ENCODE peak calls at places on chromosomes 16 and 17, in nine cellular contexts. One of them, this sample, is unnamed.

GRCh38 chr16:24088767-24089166 is 167.4 kb upstream of the CACNG3 start:
- DNase-seq in heart right ventricle: no peak
- DNase-seq in BE2C: no peak
- DNase-seq in upper lobe of right lung: no peak
- DNase-seq in Peyer's patch: no peak
- DNase-seq in PC-3: no peak
- DNase-seq in IMR-90: no peak
- DNase-seq in heart left ventricle: no peak
- DNase-seq in left ventricle myocardium inferior: no peak
- DNase-seq in this sample: no peak

GRCh38 chr17:48646183-48647102 is 20.3 kb upstream of the HOXB9 start:
- DNase-seq in BE2C: no peak
- DNase-seq in IMR-90: no peak
- DNase-seq in Peyer's patch: peak; percentile 88
- DNase-seq in heart right ventricle: no peak
- DNase-seq in PC-3: no peak
- DNase-seq in left ventricle myocardium inferior: no peak
- DNase-seq in upper lobe of right lung: no peak
- DNase-seq in heart left ventricle: no peak
- DNase-seq in this sample: no peak

GRCh38 chr17:38429476-38430100 is 1.3 kb downstream of the ARHGAP23 start:
- DNase-seq in IMR-90: no peak
- DNase-seq in BE2C: no peak
- DNase-seq in Peyer's patch: no peak
- DNase-seq in upper lobe of right lung: no peak
- DNase-seq in heart right ventricle: no peak
- DNase-seq in heart left ventricle: no peak
- DNase-seq in PC-3: no peak
- DNase-seq in left ventricle myocardium inferior: no peak
- DNase-seq in this sample: no peak

GRCh38 chr17:2438823-2439222 is 38.0 kb upstream of the MNT start:
- DNase-seq in heart left ventricle: no peak
- DNase-seq in IMR-90: peak; percentile 88
- DNase-seq in PC-3: no peak
- DNase-seq in heart right ventricle: no peak
- DNase-seq in left ventricle myocardium inferior: no peak
- DNase-seq in BE2C: no peak
- DNase-seq in upper lobe of right lung: no peak
- DNase-seq in Peyer's patch: no peak
- DNase-seq in this sample: no peak

GRCh38 chr16:14181371-14182050 is 110.4 kb downstream of the MRTFB start:
- DNase-seq in heart left ventricle: no peak
- DNase-seq in PC-3: peak; percentile 86
- DNase-seq in heart right ventricle: no peak
- DNase-seq in left ventricle myocardium inferior: no peak
- DNase-seq in upper lobe of right lung: no peak
- DNase-seq in BE2C: no peak
- DNase-seq in IMR-90: peak; percentile 89
- DNase-seq in Peyer's patch: no peak
- DNase-seq in this sample: no peak

GRCh38 chr17:31754239-31754945 is 104.7 kb downstream of the COPRS start:
- DNase-seq in heart right ventricle: no peak
- DNase-seq in heart left ventricle: no peak
- DNase-seq in BE2C: no peak
- DNase-seq in upper lobe of right lung: no peak
- DNase-seq in PC-3: peak; percentile 50
- DNase-seq in IMR-90: peak; percentile 99
- DNase-seq in Peyer's patch: no peak
- DNase-seq in left ventricle myocardium inferior: no peak
- DNase-seq in this sample: no peak

GRCh38 chr17:66954632-66955031 is 9.9 kb upstream of the CACNG4 start:
- DNase-seq in BE2C: no peak
- DNase-seq in upper lobe of right lung: no peak
- DNase-seq in PC-3: no peak
- DNase-seq in IMR-90: no peak
- DNase-seq in left ventricle myocardium inferior: no peak
- DNase-seq in Peyer's patch: no peak
- DNase-seq in heart left ventricle: no peak
- DNase-seq in heart right ventricle: no peak
- DNase-seq in this sample: no peak

GRCh38 chr17:7834554-7834890 is 505 bp downstream of the KDM6B start:
- DNase-seq in IMR-90: no peak
- DNase-seq in upper lobe of right lung: peak; percentile 91
- DNase-seq in heart right ventricle: peak; percentile 71
- DNase-seq in PC-3: no peak
- DNase-seq in left ventricle myocardium inferior: peak; percentile 76
- DNase-seq in Peyer's patch: peak; percentile 88
- DNase-seq in heart left ventricle: peak; percentile 77
- DNase-seq in BE2C: no peak
- DNase-seq in this sample: peak; percentile 58

GRCh38 chr16:11629071-11630030 is 38.9 kb upstream of the SNN start:
- DNase-seq in IMR-90: peak; percentile 41
- DNase-seq in BE2C: no peak
- DNase-seq in Peyer's patch: no peak
- DNase-seq in left ventricle myocardium inferior: peak; percentile 41
- DNase-seq in PC-3: no peak
- DNase-seq in heart left ventricle: peak; percentile 57
- DNase-seq in upper lobe of right lung: no peak
- DNase-seq in heart right ventricle: peak; percentile 48
- DNase-seq in this sample: no peak

GRCh38 chr16:81216706-81217105 is 21.8 kb upstream of the BCO1 start:
- DNase-seq in upper lobe of right lung: no peak
- DNase-seq in left ventricle myocardium inferior: no peak
- DNase-seq in heart left ventricle: no peak
- DNase-seq in Peyer's patch: no peak
- DNase-seq in heart right ventricle: no peak
- DNase-seq in BE2C: no peak
- DNase-seq in PC-3: no peak
- DNase-seq in IMR-90: no peak
- DNase-seq in this sample: no peak

GRCh38 chr16:83906690-83907089 is 7.8 kb downstream of the MLYCD start:
- DNase-seq in heart left ventricle: no peak
- DNase-seq in PC-3: no peak
- DNase-seq in IMR-90: peak; percentile 31
- DNase-seq in upper lobe of right lung: no peak
- DNase-seq in heart right ventricle: no peak
- DNase-seq in left ventricle myocardium inferior: no peak
- DNase-seq in BE2C: no peak
- DNase-seq in Peyer's patch: no peak
- DNase-seq in this sample: no peak

GRCh38 chr17:29143894-29144293 is 36.3 kb downstream of the MYO18A start:
- DNase-seq in Peyer's patch: peak; percentile 52
- DNase-seq in heart right ventricle: no peak
- DNase-seq in PC-3: peak; percentile 37
- DNase-seq in heart left ventricle: no peak
- DNase-seq in upper lobe of right lung: no peak
- DNase-seq in IMR-90: peak; percentile 28
- DNase-seq in left ventricle myocardium inferior: no peak
- DNase-seq in BE2C: peak; percentile 75
- DNase-seq in this sample: no peak

GRCh38 chr17:50841949-50842354 is 6.6 kb downstream of the WFIKKN2 start:
- DNase-seq in BE2C: peak; percentile 82
- DNase-seq in Peyer's patch: peak; percentile 83
- DNase-seq in heart right ventricle: peak; percentile 71
- DNase-seq in heart left ventricle: peak; percentile 60
- DNase-seq in upper lobe of right lung: peak; percentile 83
- DNase-seq in PC-3: peak; percentile 88
- DNase-seq in left ventricle myocardium inferior: peak; percentile 61
- DNase-seq in IMR-90: peak; percentile 58
- DNase-seq in this sample: peak; percentile 81

GRCh38 chr17:75088465-75088895 is 726 bp downstream of the SLC16A5 start:
- DNase-seq in heart right ventricle: no peak
- DNase-seq in BE2C: no peak
- DNase-seq in PC-3: no peak
- DNase-seq in upper lobe of right lung: no peak
- DNase-seq in left ventricle myocardium inferior: no peak
- DNase-seq in IMR-90: no peak
- DNase-seq in heart left ventricle: peak; percentile 41
- DNase-seq in Peyer's patch: no peak
- DNase-seq in this sample: no peak

GRCh38 chr17:6413073-6413472 is 21.8 kb downstream of the AIPL1 start:
- DNase-seq in left ventricle myocardium inferior: no peak
- DNase-seq in PC-3: peak; percentile 73
- DNase-seq in BE2C: no peak
- DNase-seq in heart right ventricle: no peak
- DNase-seq in heart left ventricle: no peak
- DNase-seq in Peyer's patch: no peak
- DNase-seq in upper lobe of right lung: no peak
- DNase-seq in IMR-90: peak; percentile 40
- DNase-seq in this sample: no peak

DNA sequence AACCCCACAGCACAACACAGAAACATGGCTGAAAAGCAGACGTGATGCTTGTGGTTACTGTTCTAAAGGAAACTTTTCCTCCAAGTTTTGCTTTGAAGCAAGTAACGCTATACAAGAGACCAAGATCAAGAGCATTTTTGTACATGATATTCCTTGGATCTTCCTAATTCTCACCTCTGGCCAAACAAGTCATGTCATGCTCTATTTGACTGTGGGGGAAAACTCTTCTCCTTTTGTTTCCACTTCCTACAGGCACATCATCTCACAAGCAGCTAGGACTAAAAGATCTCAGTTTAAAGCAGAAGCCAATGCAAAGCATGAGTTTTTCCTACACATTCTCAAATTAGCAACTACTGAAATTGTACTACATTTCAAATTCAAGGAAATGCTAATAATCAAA is 50.7 kb downstream of the CFDP1 start:
- DNase-seq in left ventricle myocardium inferior: no peak
- DNase-seq in heart right ventricle: no peak
- DNase-seq in Peyer's patch: no peak
- DNase-seq in IMR-90: no peak
- DNase-seq in BE2C: no peak
- DNase-seq in upper lobe of right lung: no peak
- DNase-seq in heart left ventricle: no peak
- DNase-seq in PC-3: no peak
- DNase-seq in this sample: no peak
- H3K4me1 ChIP-seq in left ventricle myocardium inferior: peaks cover 28% of the 10 kb centered on the region
- H3K4me1 ChIP-seq in heart right ventricle: peaks cover 16% of the 10 kb centered on the region
- H3K4me1 ChIP-seq in Peyer's patch: no peaks in the 10 kb centered on the region
- H3K4me1 ChIP-seq in IMR-90: peaks cover 22% of the 10 kb centered on the region
- H3K4me1 ChIP-seq in BE2C: no peaks in the 10 kb centered on the region
- H3K4me1 ChIP-seq in upper lobe of right lung: peaks cover 26% of the 10 kb centered on the region
- H3K4me1 ChIP-seq in heart left ventricle: no peaks in the 10 kb centered on the region
- H3K4me1 ChIP-seq in PC-3: peaks cover 18% of the 10 kb centered on the region
- H3K4me1 ChIP-seq in this sample: peaks cover 11% of the 10 kb centered on the region

GRCh38 chr17:4440690-4441686 is 7.2 kb downstream of the SPNS3 start:
- DNase-seq in heart right ventricle: no peak
- DNase-seq in upper lobe of right lung: no peak
- DNase-seq in heart left ventricle: peak; percentile 45
- DNase-seq in PC-3: no peak
- DNase-seq in BE2C: peak; percentile 70
- DNase-seq in Peyer's patch: no peak
- DNase-seq in IMR-90: no peak
- DNase-seq in left ventricle myocardium inferior: no peak
- DNase-seq in this sample: no peak

GRCh38 chr17:4436846-4437245 is 3.1 kb downstream of the SPNS3 start:
- DNase-seq in Peyer's patch: no peak
- DNase-seq in BE2C: no peak
- DNase-seq in left ventricle myocardium inferior: no peak
- DNase-seq in heart left ventricle: no peak
- DNase-seq in IMR-90: no peak
- DNase-seq in heart right ventricle: no peak
- DNase-seq in PC-3: no peak
- DNase-seq in upper lobe of right lung: no peak
- DNase-seq in this sample: no peak

GRCh38 chr17:4438162-4438944 is 4.6 kb downstream of the SPNS3 start:
- DNase-seq in left ventricle myocardium inferior: no peak
- DNase-seq in heart right ventricle: no peak
- DNase-seq in heart left ventricle: no peak
- DNase-seq in PC-3: no peak
- DNase-seq in IMR-90: no peak
- DNase-seq in upper lobe of right lung: no peak
- DNase-seq in Peyer's patch: no peak
- DNase-seq in BE2C: no peak
- DNase-seq in this sample: no peak

GRCh38 chr17:4442582-4442981 is 8.8 kb downstream of the SPNS3 start:
- DNase-seq in PC-3: no peak
- DNase-seq in left ventricle myocardium inferior: no peak
- DNase-seq in BE2C: no peak
- DNase-seq in heart right ventricle: no peak
- DNase-seq in Peyer's patch: no peak
- DNase-seq in heart left ventricle: no peak
- DNase-seq in IMR-90: no peak
- DNase-seq in upper lobe of right lung: no peak
- DNase-seq in this sample: no peak

GRCh38 chr17:4440021-4440420 is 6.3 kb downstream of the SPNS3 start:
- DNase-seq in upper lobe of right lung: no peak
- DNase-seq in Peyer's patch: no peak
- DNase-seq in BE2C: no peak
- DNase-seq in left ventricle myocardium inferior: no peak
- DNase-seq in IMR-90: no peak
- DNase-seq in heart left ventricle: no peak
- DNase-seq in heart right ventricle: no peak
- DNase-seq in PC-3: no peak
- DNase-seq in this sample: no peak
- H3K4me1 ChIP-seq in upper lobe of right lung: no peaks in the 10 kb centered on the region
- H3K4me1 ChIP-seq in Peyer's patch: no peaks in the 10 kb centered on the region
- H3K4me1 ChIP-seq in BE2C: peaks cover 4% of the 10 kb centered on the region
- H3K4me1 ChIP-seq in left ventricle myocardium inferior: peaks cover 29% of the 10 kb centered on the region
- H3K4me1 ChIP-seq in IMR-90: no peaks in the 10 kb centered on the region
- H3K4me1 ChIP-seq in heart left ventricle: no peaks in the 10 kb centered on the region
- H3K4me1 ChIP-seq in heart right ventricle: peaks cover 14% of the 10 kb centered on the region
- H3K4me1 ChIP-seq in PC-3: peaks cover 7% of the 10 kb centered on the region
- H3K4me1 ChIP-seq in this sample: no peaks in the 10 kb centered on the region

DNA sequence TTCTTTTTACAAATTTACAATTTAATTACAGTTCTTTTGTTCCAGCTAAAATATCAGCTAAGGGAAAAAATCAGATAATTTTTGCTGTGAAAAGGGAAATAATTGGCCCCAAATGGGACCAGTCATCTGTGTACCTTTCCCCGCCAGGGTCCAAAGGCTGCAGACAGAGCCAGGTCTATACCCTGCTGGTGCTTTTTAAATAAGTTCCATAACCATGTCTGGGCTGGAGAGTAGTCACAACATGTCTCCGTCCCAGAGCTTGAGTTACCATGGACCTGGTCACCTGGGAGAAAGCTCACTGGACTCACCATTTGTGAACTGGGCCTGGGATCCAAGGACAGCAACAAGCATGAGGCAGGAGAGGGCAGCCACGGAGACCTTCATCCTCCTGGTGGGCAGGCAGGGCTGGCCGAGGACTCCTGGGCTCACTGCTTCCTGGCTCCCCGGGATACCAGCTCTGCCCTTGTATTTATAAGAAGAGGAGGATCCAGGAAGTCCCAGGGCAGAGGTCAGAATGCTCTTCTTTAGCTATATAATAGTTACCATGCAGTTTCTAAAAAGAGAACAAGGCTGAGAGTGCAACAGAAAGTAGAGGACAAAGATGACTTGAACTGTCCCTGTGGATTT is at the start of gene CCL15:
- DNase-seq in upper lobe of right lung: no peak
- DNase-seq in heart right ventricle: no peak
- DNase-seq in IMR-90: no peak
- DNase-seq in Peyer's patch: peak; percentile 67
- DNase-seq in heart left ventricle: no peak
- DNase-seq in BE2C: no peak
- DNase-seq in PC-3: no peak
- DNase-seq in left ventricle myocardium inferior: no peak
- DNase-seq in this sample: no peak
- H3K4me1 ChIP-seq in upper lobe of right lung: no peaks in the 10 kb centered on the region
- H3K4me1 ChIP-seq in heart right ventricle: no peaks in the 10 kb centered on the region
- H3K4me1 ChIP-seq in IMR-90: no peaks in the 10 kb centered on the region
- H3K4me1 ChIP-seq in Peyer's patch: no peaks in the 10 kb centered on the region
- H3K4me1 ChIP-seq in heart left ventricle: no peaks in the 10 kb centered on the region
- H3K4me1 ChIP-seq in BE2C: no peaks in the 10 kb centered on the region
- H3K4me1 ChIP-seq in PC-3: no peaks in the 10 kb centered on the region
- H3K4me1 ChIP-seq in left ventricle myocardium inferior: peaks cover 5% of the 10 kb centered on the region
- H3K4me1 ChIP-seq in this sample: no peaks in the 10 kb centered on the region

GRCh38 chr17:82529914-82530300 is 10.4 kb downstream of the FOXK2 start:
- DNase-seq in PC-3: no peak
- DNase-seq in Peyer's patch: no peak
- DNase-seq in BE2C: no peak
- DNase-seq in heart left ventricle: peak; percentile 7
- DNase-seq in upper lobe of right lung: no peak
- DNase-seq in heart right ventricle: no peak
- DNase-seq in IMR-90: no peak
- DNase-seq in left ventricle myocardium inferior: no peak
- DNase-seq in this sample: no peak
- H3K4me1 ChIP-seq in PC-3: peaks cover 43% of the 10 kb centered on the region
- H3K4me1 ChIP-seq in Peyer's patch: no peaks in the 10 kb centered on the region
- H3K4me1 ChIP-seq in BE2C: peaks cover 8% of the 10 kb centered on the region
- H3K4me1 ChIP-seq in heart left ventricle: peaks cover 3% of the 10 kb centered on the region
- H3K4me1 ChIP-seq in upper lobe of right lung: peaks cover 61% of the 10 kb centered on the region
- H3K4me1 ChIP-seq in heart right ventricle: peaks cover 59% of the 10 kb centered on the region
- H3K4me1 ChIP-seq in IMR-90: peaks cover 15% of the 10 kb centered on the region
- H3K4me1 ChIP-seq in left ventricle myocardium inferior: peaks cover 98% of the 10 kb centered on the region
- H3K4me1 ChIP-seq in this sample: peaks cover 36% of the 10 kb centered on the region